ENCODE peak calls at places on chromosome 14, in eight cellular contexts. E is suprapubic skin, C is lung, W is cardiac muscle cell, A is pancreas, F is brain microvascular endothelial cell, G is IMR-90, Q is transverse colon. Z is an unnamed sample.

GRCh38 chr14:92959189-92959531 is 36.2 kb downstream of the CHGA start:
- DNase-seq in Q (no peak), A (no peak), W (no peak), G (no peak), E (no peak), C (no peak), F (no peak), Z (no peak)

GRCh38 chr14:76953196-76953945 is 75.1 kb downstream of the IRF2BPL start:
- DNase-seq in E (no peak), C (peak; percentile 74), Q (peak; percentile 71), F (peak; percentile 64), G (peak; percentile 68), A (peak; percentile 61), W (peak; percentile 77), Z (peak; percentile 81)

GRCh38 chr14:99212199-99212598 is 59.8 kb downstream of the BCL11B start:
- DNase-seq in C (no peak), G (no peak), Q (no peak), W (no peak), F (no peak), A (no peak), E (no peak), Z (no peak)

GRCh38 chr14:54116972-54117371 is 160.3 kb upstream of the BMP4 start:
- DNase-seq in G (peak; percentile 66), F (peak; percentile 47), C (no peak), A (no peak), W (peak; percentile 24), E (no peak), Q (no peak), Z (no peak)

GRCh38 chr14:81516941-81517797 is 16.5 kb downstream of the SEL1L start:
- DNase-seq in Q (peak; percentile 30), W (peak; percentile 87), F (peak; percentile 38), A (no peak), C (no peak), E (no peak), G (peak; percentile 76), Z (peak; percentile 60)

GRCh38 chr14:90815817-90816662 is at the start of gene TTC7B:
- DNase-seq in A (peak; percentile 29), G (peak; percentile 24), F (no peak), Q (peak; percentile 43), C (no peak), E (no peak), W (peak; percentile 47), Z (no peak)

GRCh38 chr14:104144911-104145825 is 6.8 kb downstream of the KIF26A start:
- DNase-seq in F (no peak), A (no peak), W (no peak), C (no peak), E (peak; percentile 77), Q (no peak), G (no peak), Z (no peak)

GRCh38 chr14:36553650-36554260 is 28.7 kb downstream of the NKX2-8 start:
- DNase-seq in C (no peak), Q (no peak), A (no peak), F (peak; percentile 25), W (peak; percentile 56), G (peak; percentile 51), E (no peak), Z (no peak)

GRCh38 chr14:77290705-77291104 is 19.7 kb upstream of the NGB start:
- DNase-seq in E (no peak), G (peak; percentile 75), C (no peak), Q (no peak), F (peak; percentile 55), W (no peak), A (no peak), Z (no peak)

GRCh38 chr14:99236386-99237133 is 35.4 kb downstream of the BCL11B start:
- DNase-seq in W (no peak), E (no peak), C (no peak), G (no peak), Q (no peak), F (no peak), A (no peak), Z (no peak)

GRCh38 chr14:101603096-101603495 is 41.8 kb downstream of the DIO3 start:
- DNase-seq in W (no peak), C (no peak), F (no peak), G (no peak), Q (peak; percentile 1), E (no peak), A (no peak), Z (no peak)
- H3K27me3 ChIP-seq in W (peaks cover 26% of the 10 kb centered on the region), C (no peaks in the 10 kb centered on the region), F (peaks cover 2% of the 10 kb centered on the region), G (peaks cover 14% of the 10 kb centered on the region), Q (peaks cover 11% of the 10 kb centered on the region), E (peaks cover 47% of the 10 kb centered on the region), A (no peaks in the 10 kb centered on the region), Z (no peaks in the 10 kb centered on the region)

GRCh38 chr14:95515523-95516517 is 630 bp downstream of the SYNE3 start:
- DNase-seq in Q (peak; percentile 85), W (peak; percentile 60), A (peak; percentile 44), E (peak; percentile 90), F (no peak), C (no peak), G (peak; percentile 45), Z (peak; percentile 66)

GRCh38 chr14:95514131-95515079 is 2.0 kb downstream of the SYNE3 start:
- DNase-seq in W (no peak), G (no peak), F (no peak), C (no peak), Q (no peak), E (peak; percentile 76), A (no peak), Z (no peak)

GRCh38 chr14:95518045-95518751 is 1.7 kb upstream of the SYNE3 start:
- DNase-seq in Q (no peak), W (peak; percentile 74), F (peak; percentile 68), A (no peak), E (peak; percentile 50), C (no peak), G (peak; percentile 57), Z (no peak)

GRCh38 chr14:95515080-95515489 is 1.4 kb downstream of the SYNE3 start:
- DNase-seq in G (no peak), A (no peak), W (peak; percentile 35), C (no peak), E (peak; percentile 82), F (no peak), Q (no peak), Z (no peak)

GRCh38 chr14:95516554-95517209 is at the start of gene SYNE3:
- DNase-seq in F (no peak), C (no peak), A (no peak), G (no peak), Q (peak; percentile 81), E (peak; percentile 84), W (peak; percentile 52), Z (peak; percentile 72)
- H3K27ac ChIP-seq in F (no peak within 1 kb of the TSS), C (peak within 1 kb of the TSS; percentile 62), A (peak within 1 kb of the TSS; percentile 50), G (peak within 1 kb of the TSS; percentile 25), Q (peak within 1 kb of the TSS; percentile 81), E (peak within 1 kb of the TSS; percentile 96), W (no peak within 1 kb of the TSS), Z (peak within 1 kb of the TSS; percentile 91)

DNA sequence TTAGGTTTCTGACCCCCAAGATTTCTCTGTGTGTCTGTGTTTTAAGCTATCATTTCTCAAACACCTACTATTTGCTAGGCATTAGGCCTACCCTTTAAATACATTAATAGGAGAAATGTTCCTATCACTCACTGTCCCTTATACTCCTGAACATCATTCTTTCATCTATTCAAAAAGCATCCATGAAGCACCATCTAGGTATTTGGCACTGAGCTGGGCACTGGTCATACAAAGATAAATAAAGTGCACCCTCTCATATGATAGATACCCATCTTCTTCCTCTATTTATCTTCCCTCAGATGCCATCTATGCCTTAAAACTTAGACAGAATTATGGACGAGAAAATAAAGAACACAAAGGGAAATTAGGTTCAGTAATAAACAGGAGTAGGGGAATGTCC is 20.4 kb downstream of the SIX1 start:
- DNase-seq in A (no peak), F (no peak), G (no peak), Q (no peak), C (no peak), E (no peak), W (no peak), Z (no peak)
- H3K27me3 ChIP-seq in A (no peaks in the 10 kb centered on the region), F (no peaks in the 10 kb centered on the region), G (no peaks in the 10 kb centered on the region), Q (peaks cover 21% of the 10 kb centered on the region), C (no peaks in the 10 kb centered on the region), E (peaks cover 5% of the 10 kb centered on the region), W (peaks cover 13% of the 10 kb centered on the region), Z (no peaks in the 10 kb centered on the region)

GRCh38 chr14:35215110-35215872 is 76.9 kb upstream of the PSMA6 start:
- DNase-seq in E (no peak), A (no peak), W (peak; percentile 76), F (peak; percentile 32), Q (no peak), G (peak; percentile 80), C (no peak), Z (no peak)
- H3K27ac ChIP-seq in E (peak overlapping the region; percentile 35), A (no peak overlapping the region), W (peak overlapping the region; percentile 62), F (peak overlapping the region; percentile 53), Q (no peak overlapping the region), G (no peak overlapping the region), C (no peak overlapping the region), Z (no peak overlapping the region)

DNA sequence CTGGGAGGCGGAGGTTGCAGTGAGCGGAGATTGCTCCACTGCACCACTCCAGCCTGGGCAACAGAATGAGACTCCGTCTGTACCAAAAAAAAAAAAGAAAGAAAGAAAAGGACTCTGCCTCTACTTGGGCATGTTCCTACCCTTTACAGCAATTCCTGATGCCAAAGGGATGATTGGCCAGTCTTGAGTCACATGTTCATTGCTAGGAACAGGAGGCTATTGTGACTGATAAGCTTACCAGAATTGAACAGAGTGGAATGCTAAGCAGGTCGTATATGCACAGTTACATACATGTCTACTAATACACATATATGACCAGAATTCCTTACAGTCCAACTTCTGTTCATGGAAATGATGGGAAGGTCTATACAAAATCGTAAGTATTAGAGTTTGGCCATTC is 34.3 kb downstream of the KLHDC1 start:
- DNase-seq in G (no peak), F (no peak), Q (no peak), C (no peak), E (no peak), W (no peak), A (no peak), Z (no peak)
- H3K27me3 ChIP-seq in G (no peaks in the 10 kb centered on the region), F (no peaks in the 10 kb centered on the region), Q (no peaks in the 10 kb centered on the region), C (no peaks in the 10 kb centered on the region), E (no peaks in the 10 kb centered on the region), W (no peaks in the 10 kb centered on the region), A (no peaks in the 10 kb centered on the region), Z (no peaks in the 10 kb centered on the region)

Z was measured in uterus.